ENCODE peak calls at places on chromosomes 1 and 21, in five cellular contexts. One of them, this sample, is unnamed.

GRCh38 chr1:156251527-156251926 is 3.7 kb upstream of the PAQR6 start:
- DNase-seq in IMR-90: no peak
- DNase-seq in HepG2: no peak
- DNase-seq in GM12878: no peak
- DNase-seq in SK-N-SH: peak
- DNase-seq in this sample: no peak

GRCh38 chr1:244049969-244050834 is 881 bp upstream of the ZBTB18 start:
- DNase-seq in IMR-90: no peak
- DNase-seq in HepG2: no peak
- DNase-seq in GM12878: no peak
- DNase-seq in SK-N-SH: no peak
- DNase-seq in this sample: no peak

GRCh38 chr1:206422525-206422924 is 47.8 kb upstream of the IKBKE start:
- DNase-seq in IMR-90: no peak
- DNase-seq in HepG2: no peak
- DNase-seq in GM12878: no peak
- DNase-seq in SK-N-SH: no peak
- DNase-seq in this sample: no peak

GRCh38 chr1:53079251-53079650 is 17.2 kb downstream of the PODN start:
- DNase-seq in IMR-90: no peak
- DNase-seq in HepG2: no peak
- DNase-seq in GM12878: no peak
- DNase-seq in SK-N-SH: no peak
- DNase-seq in this sample: no peak

GRCh38 chr1:109963864-109964263 is 20.7 kb upstream of the AHCYL1 start:
- DNase-seq in IMR-90: no peak
- DNase-seq in HepG2: no peak
- DNase-seq in GM12878: no peak
- DNase-seq in SK-N-SH: no peak
- DNase-seq in this sample: no peak

GRCh38 chr1:170935231-170935630 is at the start of gene MROH9:
- DNase-seq in IMR-90: no peak
- DNase-seq in HepG2: no peak
- DNase-seq in GM12878: no peak
- DNase-seq in SK-N-SH: no peak
- DNase-seq in this sample: no peak

GRCh38 chr1:216502528-216503162 is 79.4 kb upstream of the USH2A start:
- DNase-seq in IMR-90: peak
- DNase-seq in HepG2: no peak
- DNase-seq in GM12878: no peak
- DNase-seq in SK-N-SH: peak
- DNase-seq in this sample: no peak

GRCh38 chr21:36696640-36697472 is 2.1 kb upstream of the SIM2 start:
- DNase-seq in IMR-90: peak
- DNase-seq in HepG2: no peak
- DNase-seq in GM12878: no peak
- DNase-seq in SK-N-SH: peak
- DNase-seq in this sample: no peak

GRCh38 chr1:86362807-86363206 is 33.3 kb downstream of the ODF2L start:
- DNase-seq in IMR-90: no peak
- DNase-seq in HepG2: no peak
- DNase-seq in GM12878: no peak
- DNase-seq in SK-N-SH: no peak
- DNase-seq in this sample: no peak

GRCh38 chr1:162538815-162539431 is 22.6 kb upstream of the UAP1 start:
- DNase-seq in IMR-90: peak
- DNase-seq in HepG2: peak
- DNase-seq in GM12878: no peak
- DNase-seq in SK-N-SH: no peak
- DNase-seq in this sample: no peak

GRCh38 chr21:10272216-10272615 is 249.2 kb upstream of the TPTE start:
- DNase-seq in IMR-90: no peak
- DNase-seq in HepG2: peak
- DNase-seq in GM12878: no peak
- DNase-seq in SK-N-SH: no peak
- DNase-seq in this sample: no peak

GRCh38 chr1:215201301-215201700 is 118.8 kb downstream of the KCNK2 start:
- DNase-seq in IMR-90: no peak
- DNase-seq in HepG2: no peak
- DNase-seq in GM12878: no peak
- DNase-seq in SK-N-SH: no peak
- DNase-seq in this sample: no peak

GRCh38 chr1:18066576-18066975 is 41.0 kb upstream of the IGSF21 start:
- DNase-seq in IMR-90: no peak
- DNase-seq in HepG2: no peak
- DNase-seq in GM12878: no peak
- DNase-seq in SK-N-SH: no peak
- DNase-seq in this sample: no peak

GRCh38 chr1:18069903-18070302 is 37.7 kb upstream of the IGSF21 start:
- DNase-seq in IMR-90: no peak
- DNase-seq in HepG2: no peak
- DNase-seq in GM12878: no peak
- DNase-seq in SK-N-SH: no peak
- DNase-seq in this sample: no peak

GRCh38 chr1:18073066-18073642 is 34.4 kb upstream of the IGSF21 start:
- DNase-seq in IMR-90: no peak
- DNase-seq in HepG2: no peak
- DNase-seq in GM12878: no peak
- DNase-seq in SK-N-SH: no peak
- DNase-seq in this sample: no peak

GRCh38 chr1:18077657-18078215 is 29.9 kb upstream of the IGSF21 start:
- DNase-seq in IMR-90: no peak
- DNase-seq in HepG2: no peak
- DNase-seq in GM12878: no peak
- DNase-seq in SK-N-SH: no peak
- DNase-seq in this sample: no peak

DNA sequence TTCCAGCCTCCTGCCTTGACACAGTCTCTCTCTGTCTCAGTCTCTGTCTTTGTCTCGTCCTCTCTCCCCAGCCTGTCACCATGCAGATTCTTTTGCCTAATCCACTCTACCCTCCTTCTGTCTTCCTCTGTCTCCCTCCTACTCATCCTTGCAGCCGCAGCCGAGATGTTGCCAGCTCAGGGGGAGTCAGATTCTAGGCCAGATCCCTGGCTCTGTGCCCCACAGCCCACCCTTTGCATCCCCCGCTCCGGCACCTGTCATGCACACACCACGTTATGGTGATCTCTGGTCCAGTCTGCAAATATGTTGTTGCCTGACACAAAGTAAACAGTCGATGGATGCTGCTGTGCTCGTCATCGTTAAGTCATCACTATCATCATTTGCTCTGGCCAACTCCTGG is 35.5 kb upstream of the IGSF21 start:
- DNase-seq in IMR-90: no peak
- DNase-seq in HepG2: no peak
- DNase-seq in GM12878: no peak
- DNase-seq in SK-N-SH: no peak
- DNase-seq in this sample: no peak
- TF ChIP-seq MXI1 in IMR-90: no peak
- TF ChIP-seq MXI1 in HepG2: no peak
- TF ChIP-seq MXI1 in GM12878: no peak
- TF ChIP-seq MXI1 in SK-N-SH: no peak
- TF ChIP-seq MXI1 in this sample: no peak

GRCh38 chr21:44265734-44266270 is 4.1 kb upstream of the DNMT3L start:
- DNase-seq in IMR-90: no peak
- DNase-seq in HepG2: no peak
- DNase-seq in GM12878: no peak
- DNase-seq in SK-N-SH: no peak
- DNase-seq in this sample: no peak

GRCh38 chr21:44271558-44271957 is 9.9 kb upstream of the DNMT3L start:
- DNase-seq in IMR-90: no peak
- DNase-seq in HepG2: no peak
- DNase-seq in GM12878: no peak
- DNase-seq in SK-N-SH: no peak
- DNase-seq in this sample: no peak

GRCh38 chr21:44263768-44264167 is 2.1 kb upstream of the DNMT3L start:
- DNase-seq in IMR-90: no peak
- DNase-seq in HepG2: no peak
- DNase-seq in GM12878: no peak
- DNase-seq in SK-N-SH: no peak
- DNase-seq in this sample: no peak

GRCh38 chr21:44263221-44263671 is 1.5 kb upstream of the DNMT3L start:
- DNase-seq in IMR-90: no peak
- DNase-seq in HepG2: no peak
- DNase-seq in GM12878: no peak
- DNase-seq in SK-N-SH: no peak
- DNase-seq in this sample: no peak

GRCh38 chr21:44267655-44268142 is 6.0 kb upstream of the DNMT3L start:
- DNase-seq in IMR-90: no peak
- DNase-seq in HepG2: peak
- DNase-seq in GM12878: peak
- DNase-seq in SK-N-SH: no peak
- DNase-seq in this sample: peak
- TF ChIP-seq MXI1 in IMR-90: no peak
- TF ChIP-seq MXI1 in HepG2: no peak
- TF ChIP-seq MXI1 in GM12878: no peak
- TF ChIP-seq MXI1 in SK-N-SH: no peak
- TF ChIP-seq MXI1 in this sample: no peak

GRCh38 chr1:173122958-173123852 is 72.5 kb upstream of the TNFSF18 start:
- DNase-seq in IMR-90: peak
- DNase-seq in HepG2: peak
- DNase-seq in GM12878: no peak
- DNase-seq in SK-N-SH: peak
- DNase-seq in this sample: no peak
- TF ChIP-seq MXI1 in IMR-90: no peak
- TF ChIP-seq MXI1 in HepG2: no peak
- TF ChIP-seq MXI1 in GM12878: no peak
- TF ChIP-seq MXI1 in SK-N-SH: no peak
- TF ChIP-seq MXI1 in this sample: no peak

GRCh38 chr1:17875882-17876280 is 120.7 kb downstream of the ACTL8 start:
- DNase-seq in IMR-90: peak
- DNase-seq in HepG2: no peak
- DNase-seq in GM12878: no peak
- DNase-seq in SK-N-SH: no peak
- DNase-seq in this sample: no peak
- TF ChIP-seq MXI1 in IMR-90: no peak
- TF ChIP-seq MXI1 in HepG2: no peak
- TF ChIP-seq MXI1 in GM12878: no peak
- TF ChIP-seq MXI1 in SK-N-SH: no peak
- TF ChIP-seq MXI1 in this sample: no peak

GRCh38 chr1:34843392-34844251 is 15.9 kb downstream of the SMIM12 start:
- DNase-seq in IMR-90: no peak
- DNase-seq in HepG2: no peak
- DNase-seq in GM12878: no peak
- DNase-seq in SK-N-SH: no peak
- DNase-seq in this sample: peak
- TF ChIP-seq MXI1 in IMR-90: no peak
- TF ChIP-seq MXI1 in HepG2: no peak
- TF ChIP-seq MXI1 in GM12878: no peak
- TF ChIP-seq MXI1 in SK-N-SH: no peak
- TF ChIP-seq MXI1 in this sample: peak

GRCh38 chr1:32170991-32171390 is 8.5 kb upstream of the TXLNA start:
- DNase-seq in IMR-90: no peak
- DNase-seq in HepG2: no peak
- DNase-seq in GM12878: no peak
- DNase-seq in SK-N-SH: no peak
- DNase-seq in this sample: no peak
- TF ChIP-seq MXI1 in IMR-90: no peak
- TF ChIP-seq MXI1 in HepG2: no peak
- TF ChIP-seq MXI1 in GM12878: no peak
- TF ChIP-seq MXI1 in SK-N-SH: no peak
- TF ChIP-seq MXI1 in this sample: no peak

GRCh38 chr1:228161866-228162265 is 3.7 kb upstream of the IBA57 start:
- DNase-seq in IMR-90: no peak
- DNase-seq in HepG2: no peak
- DNase-seq in GM12878: no peak
- DNase-seq in SK-N-SH: no peak
- DNase-seq in this sample: no peak
- TF ChIP-seq MXI1 in IMR-90: no peak
- TF ChIP-seq MXI1 in HepG2: no peak
- TF ChIP-seq MXI1 in GM12878: no peak
- TF ChIP-seq MXI1 in SK-N-SH: no peak
- TF ChIP-seq MXI1 in this sample: no peak

DNA sequence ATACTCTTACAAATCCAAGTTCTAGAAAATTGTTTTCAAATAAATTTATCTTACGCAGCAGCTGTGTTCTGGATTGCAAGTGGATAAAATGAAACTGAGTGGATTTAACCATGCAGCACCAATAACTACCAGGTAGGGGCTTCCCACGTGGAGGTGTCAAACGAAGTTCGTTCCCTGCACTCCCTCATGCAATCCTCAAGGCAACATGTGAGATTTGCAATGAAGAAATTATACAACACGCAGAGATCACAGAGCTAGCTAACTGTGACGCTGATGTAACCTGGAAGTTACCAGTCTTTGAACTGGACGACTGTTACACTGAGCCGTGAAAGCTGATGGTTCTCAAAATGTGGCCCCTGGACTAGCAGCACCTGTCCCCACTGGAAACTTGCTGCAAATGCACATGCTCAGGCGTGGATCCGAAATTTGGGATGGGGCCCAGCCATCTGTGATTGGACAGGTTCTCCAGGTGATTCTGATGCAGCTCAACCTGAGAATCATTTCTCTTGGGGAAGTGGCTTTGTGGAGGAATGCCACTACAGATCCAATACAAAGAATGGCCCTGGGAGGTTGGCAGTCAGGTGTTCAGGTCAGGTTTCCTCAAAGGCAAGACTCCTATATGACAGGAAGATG is 36.3 kb downstream of the RSPH1 start:
- DNase-seq in IMR-90: no peak
- DNase-seq in HepG2: no peak
- DNase-seq in GM12878: no peak
- DNase-seq in SK-N-SH: no peak
- DNase-seq in this sample: no peak
- TF ChIP-seq MXI1 in IMR-90: no peak
- TF ChIP-seq MXI1 in HepG2: no peak
- TF ChIP-seq MXI1 in GM12878: no peak
- TF ChIP-seq MXI1 in SK-N-SH: no peak
- TF ChIP-seq MXI1 in this sample: no peak

GRCh38 chr1:227938911-227939790 is 8.6 kb downstream of the WNT9A start:
- DNase-seq in IMR-90: no peak
- DNase-seq in HepG2: no peak
- DNase-seq in GM12878: no peak
- DNase-seq in SK-N-SH: no peak
- DNase-seq in this sample: no peak
- TF ChIP-seq MXI1 in IMR-90: no peak
- TF ChIP-seq MXI1 in HepG2: no peak
- TF ChIP-seq MXI1 in GM12878: no peak
- TF ChIP-seq MXI1 in SK-N-SH: no peak
- TF ChIP-seq MXI1 in this sample: no peak